ENCODE peak calls at places on chromosome 15, in five cellular contexts. One of them, this sample, is unnamed. For H3K27me3, the result is how much of the 10 kb centered on the place peaks cover.

GRCh38 chr15:99014803-99015676 is 7.4 kb upstream of the PGPEP1L start:
- DNase-seq in astrocyte: peak
- DNase-seq in testis: peak
- DNase-seq in psoas muscle: peak
- DNase-seq in left ventricle myocardium inferior: peak
- DNase-seq in this sample: peak

GRCh38 chr15:97501291-97501690 is 459.2 kb upstream of the ARRDC4 start:
- DNase-seq in astrocyte: no peak
- DNase-seq in testis: no peak
- DNase-seq in psoas muscle: no peak
- DNase-seq in left ventricle myocardium inferior: no peak
- DNase-seq in this sample: no peak

GRCh38 chr15:68818671-68819450 is 1.8 kb downstream of the ANP32A start:
- DNase-seq in astrocyte: no peak
- DNase-seq in testis: peak
- DNase-seq in psoas muscle: peak
- DNase-seq in left ventricle myocardium inferior: peak
- DNase-seq in this sample: peak

GRCh38 chr15:67678948-67679347 is 136.4 kb downstream of the MAP2K5 start:
- DNase-seq in astrocyte: no peak
- DNase-seq in testis: no peak
- DNase-seq in psoas muscle: no peak
- DNase-seq in left ventricle myocardium inferior: no peak
- DNase-seq in this sample: no peak

GRCh38 chr15:68061578-68061977 is 7.5 kb downstream of the PIAS1 start:
- DNase-seq in astrocyte: no peak
- DNase-seq in testis: no peak
- DNase-seq in psoas muscle: no peak
- DNase-seq in left ventricle myocardium inferior: no peak
- DNase-seq in this sample: no peak

GRCh38 chr15:98076021-98076816 is 115.7 kb downstream of the ARRDC4 start:
- DNase-seq in astrocyte: peak
- DNase-seq in testis: peak
- DNase-seq in psoas muscle: peak
- DNase-seq in left ventricle myocardium inferior: peak
- DNase-seq in this sample: no peak

GRCh38 chr15:82122754-82123400 is 77.1 kb upstream of the MEX3B start:
- DNase-seq in astrocyte: peak
- DNase-seq in testis: peak
- DNase-seq in psoas muscle: peak
- DNase-seq in left ventricle myocardium inferior: no peak
- DNase-seq in this sample: no peak

GRCh38 chr15:33086500-33087141 is 107.9 kb downstream of the FMN1 start:
- DNase-seq in astrocyte: peak
- DNase-seq in testis: no peak
- DNase-seq in psoas muscle: no peak
- DNase-seq in left ventricle myocardium inferior: no peak
- DNase-seq in this sample: no peak

GRCh38 chr15:38920966-38921365 is 356.4 kb upstream of the RASGRP1 start:
- DNase-seq in astrocyte: no peak
- DNase-seq in testis: no peak
- DNase-seq in psoas muscle: no peak
- DNase-seq in left ventricle myocardium inferior: no peak
- DNase-seq in this sample: no peak

GRCh38 chr15:69971771-69972170 is 125.9 kb downstream of the TLE3 start:
- DNase-seq in astrocyte: no peak
- DNase-seq in testis: no peak
- DNase-seq in psoas muscle: no peak
- DNase-seq in left ventricle myocardium inferior: no peak
- DNase-seq in this sample: no peak

GRCh38 chr15:70077436-70077835 is 20.3 kb downstream of the TLE3 start:
- DNase-seq in astrocyte: no peak
- DNase-seq in testis: no peak
- DNase-seq in psoas muscle: peak
- DNase-seq in left ventricle myocardium inferior: peak
- DNase-seq in this sample: no peak

GRCh38 chr15:58551764-58552504 is 120.1 kb downstream of the LIPC start:
- DNase-seq in astrocyte: peak
- DNase-seq in testis: no peak
- DNase-seq in psoas muscle: no peak
- DNase-seq in left ventricle myocardium inferior: no peak
- DNase-seq in this sample: no peak

GRCh38 chr15:56180851-56181250 is 62.8 kb downstream of the RFX7 start:
- DNase-seq in astrocyte: no peak
- DNase-seq in testis: no peak
- DNase-seq in psoas muscle: no peak
- DNase-seq in left ventricle myocardium inferior: no peak
- DNase-seq in this sample: no peak

GRCh38 chr15:56174649-56175048 is 69.0 kb downstream of the RFX7 start:
- DNase-seq in astrocyte: no peak
- DNase-seq in testis: no peak
- DNase-seq in psoas muscle: no peak
- DNase-seq in left ventricle myocardium inferior: no peak
- DNase-seq in this sample: no peak

DNA sequence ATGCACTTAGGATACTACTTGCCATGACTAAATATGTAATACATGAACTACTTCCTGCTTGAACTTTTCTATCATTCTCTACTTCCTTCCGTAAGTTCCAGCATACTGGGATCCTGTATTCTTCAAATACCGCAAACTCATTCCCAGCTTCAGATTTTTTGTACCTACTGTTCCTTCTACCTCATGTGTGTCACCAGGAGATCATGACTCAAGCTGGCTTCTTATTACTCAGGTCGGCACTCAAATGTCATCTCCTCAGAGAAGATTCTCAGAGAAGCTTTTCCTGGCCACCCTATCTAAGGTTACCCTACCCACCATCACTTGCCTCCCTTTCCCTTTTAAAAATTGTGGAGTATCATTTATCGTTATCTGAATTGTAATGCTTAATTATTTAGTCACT is 66.7 kb downstream of the RFX7 start:
- DNase-seq in astrocyte: no peak
- DNase-seq in testis: no peak
- DNase-seq in psoas muscle: no peak
- DNase-seq in left ventricle myocardium inferior: no peak
- DNase-seq in this sample: no peak
- H3K27ac ChIP-seq in astrocyte: no peak
- H3K27ac ChIP-seq in testis: no peak
- H3K27ac ChIP-seq in psoas muscle: no peak
- H3K27ac ChIP-seq in left ventricle myocardium inferior: no peak
- H3K27ac ChIP-seq in this sample: no peak

GRCh38 chr15:63514533-63514943 is 10.1 kb downstream of the USP3 start:
- DNase-seq in astrocyte: peak
- DNase-seq in testis: no peak
- DNase-seq in psoas muscle: no peak
- DNase-seq in left ventricle myocardium inferior: no peak
- DNase-seq in this sample: no peak

GRCh38 chr15:63512148-63512547 is 7.8 kb downstream of the USP3 start:
- DNase-seq in astrocyte: no peak
- DNase-seq in testis: no peak
- DNase-seq in psoas muscle: no peak
- DNase-seq in left ventricle myocardium inferior: no peak
- DNase-seq in this sample: no peak

GRCh38 chr15:63513728-63514127 is 9.3 kb downstream of the USP3 start:
- DNase-seq in astrocyte: no peak
- DNase-seq in testis: no peak
- DNase-seq in psoas muscle: no peak
- DNase-seq in left ventricle myocardium inferior: no peak
- DNase-seq in this sample: no peak

GRCh38 chr15:63510548-63510940 is 6.2 kb downstream of the USP3 start:
- DNase-seq in astrocyte: no peak
- DNase-seq in testis: no peak
- DNase-seq in psoas muscle: no peak
- DNase-seq in left ventricle myocardium inferior: no peak
- DNase-seq in this sample: no peak

GRCh38 chr15:63513271-63513670 is 8.9 kb downstream of the USP3 start:
- DNase-seq in astrocyte: no peak
- DNase-seq in testis: no peak
- DNase-seq in psoas muscle: no peak
- DNase-seq in left ventricle myocardium inferior: no peak
- DNase-seq in this sample: no peak
- H3K27me3 ChIP-seq in astrocyte: under half
- H3K27me3 ChIP-seq in testis: under half
- H3K27me3 ChIP-seq in psoas muscle: under half
- H3K27me3 ChIP-seq in left ventricle myocardium inferior: under half
- H3K27me3 ChIP-seq in this sample: under half

GRCh38 chr15:40293905-40294895 is 11.3 kb upstream of the ANKRD63 start:
- DNase-seq in astrocyte: no peak
- DNase-seq in testis: no peak
- DNase-seq in psoas muscle: peak
- DNase-seq in left ventricle myocardium inferior: no peak
- DNase-seq in this sample: peak
- H3K27ac ChIP-seq in astrocyte: no peak
- H3K27ac ChIP-seq in testis: no peak
- H3K27ac ChIP-seq in psoas muscle: no peak
- H3K27ac ChIP-seq in left ventricle myocardium inferior: no peak
- H3K27ac ChIP-seq in this sample: no peak

GRCh38 chr15:65338823-65339222 is 34.3 kb downstream of the RNU5B-1 start:
- DNase-seq in astrocyte: no peak
- DNase-seq in testis: no peak
- DNase-seq in psoas muscle: no peak
- DNase-seq in left ventricle myocardium inferior: no peak
- DNase-seq in this sample: no peak

GRCh38 chr15:65339436-65339835 is 35.0 kb downstream of the RNU5B-1 start:
- DNase-seq in astrocyte: no peak
- DNase-seq in testis: no peak
- DNase-seq in psoas muscle: no peak
- DNase-seq in left ventricle myocardium inferior: no peak
- DNase-seq in this sample: no peak

GRCh38 chr15:65337436-65338070 is 33.1 kb downstream of the RNU5B-1 start:
- DNase-seq in astrocyte: no peak
- DNase-seq in testis: no peak
- DNase-seq in psoas muscle: no peak
- DNase-seq in left ventricle myocardium inferior: no peak
- DNase-seq in this sample: no peak

GRCh38 chr15:65338366-65338765 is 33.9 kb downstream of the RNU5B-1 start:
- DNase-seq in astrocyte: no peak
- DNase-seq in testis: no peak
- DNase-seq in psoas muscle: no peak
- DNase-seq in left ventricle myocardium inferior: no peak
- DNase-seq in this sample: no peak

DNA sequence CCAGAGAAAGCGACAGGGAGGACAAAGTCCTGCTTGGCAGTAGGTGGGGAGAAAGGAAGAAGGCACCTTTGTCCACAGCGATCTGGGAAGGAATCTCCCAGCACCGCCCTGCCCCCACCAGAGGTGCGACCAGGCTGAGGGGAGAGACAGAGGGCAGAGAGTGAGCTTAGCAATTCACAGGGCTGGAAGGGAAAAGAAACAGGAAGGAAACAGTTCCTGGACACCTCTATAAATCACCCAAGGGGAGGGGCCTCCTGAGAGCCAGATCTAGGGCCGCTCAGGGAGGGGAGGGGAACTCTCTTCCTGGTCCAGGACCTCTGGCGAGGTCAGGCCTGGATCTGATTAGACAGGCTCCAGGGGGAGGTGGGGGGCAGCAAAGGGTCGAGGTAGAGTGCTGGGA is 35.4 kb downstream of the RNU5B-1 start:
- DNase-seq in astrocyte: no peak
- DNase-seq in testis: no peak
- DNase-seq in psoas muscle: no peak
- DNase-seq in left ventricle myocardium inferior: no peak
- DNase-seq in this sample: no peak
- H3K27me3 ChIP-seq in astrocyte: under half
- H3K27me3 ChIP-seq in testis: under half
- H3K27me3 ChIP-seq in psoas muscle: under half
- H3K27me3 ChIP-seq in left ventricle myocardium inferior: under half
- H3K27me3 ChIP-seq in this sample: under half

GRCh38 chr15:28097656-28098359 is 1.3 kb downstream of the OCA2 start:
- DNase-seq in astrocyte: no peak
- DNase-seq in testis: no peak
- DNase-seq in psoas muscle: no peak
- DNase-seq in left ventricle myocardium inferior: no peak
- DNase-seq in this sample: no peak
- H3K27ac ChIP-seq in astrocyte: no peak
- H3K27ac ChIP-seq in testis: no peak
- H3K27ac ChIP-seq in psoas muscle: no peak
- H3K27ac ChIP-seq in left ventricle myocardium inferior: no peak
- H3K27ac ChIP-seq in this sample: no peak

GRCh38 chr15:87746333-87746732 is 510.2 kb downstream of the NTRK3 start:
- DNase-seq in astrocyte: no peak
- DNase-seq in testis: no peak
- DNase-seq in psoas muscle: no peak
- DNase-seq in left ventricle myocardium inferior: no peak
- DNase-seq in this sample: no peak
- H3K27me3 ChIP-seq in astrocyte: under half
- H3K27me3 ChIP-seq in testis: under half
- H3K27me3 ChIP-seq in psoas muscle: under half
- H3K27me3 ChIP-seq in left ventricle myocardium inferior: under half
- H3K27me3 ChIP-seq in this sample: under half

DNA sequence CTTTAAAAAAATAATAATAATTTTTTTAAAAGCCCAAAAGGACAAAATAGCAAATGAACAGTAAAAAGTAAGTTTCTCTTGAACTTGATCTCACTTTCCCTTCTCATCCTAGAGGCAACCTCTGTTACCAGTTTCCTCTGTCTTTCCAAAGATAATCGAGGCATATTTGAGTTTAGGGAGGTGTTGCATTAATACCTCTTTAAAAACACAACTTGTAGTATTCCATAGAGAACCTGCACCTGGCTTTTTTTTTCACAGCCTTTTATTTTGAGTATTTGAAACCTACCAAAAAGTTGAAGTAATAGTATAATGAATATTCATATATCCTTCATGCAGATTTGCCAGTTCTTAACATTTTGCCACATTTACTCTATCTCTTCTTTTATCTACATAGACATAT is 9.1 kb downstream of the CSK start:
- DNase-seq in astrocyte: no peak
- DNase-seq in testis: no peak
- DNase-seq in psoas muscle: no peak
- DNase-seq in left ventricle myocardium inferior: no peak
- DNase-seq in this sample: no peak
- H3K27ac ChIP-seq in astrocyte: peak
- H3K27ac ChIP-seq in testis: peak
- H3K27ac ChIP-seq in psoas muscle: peak
- H3K27ac ChIP-seq in left ventricle myocardium inferior: peak
- H3K27ac ChIP-seq in this sample: no peak

This sample was measured in aorta.